ENCODE peak calls at places on chromosomes 6 and 20, in eight cellular contexts. T is cardiac muscle cell; D is AG04450; P is CD8-positive, alpha-beta memory T cell; E is RWPE2; J is ovary; W is CD4-positive, alpha-beta T cell; Z is left ventricle myocardium inferior. B is an unnamed sample.

GRCh38 chr6:24995270-24995669 is 59.5 kb upstream of the RIPOR2 start:
- DNase-seq in P (no peak), W (no peak), D (no peak), T (no peak), J (no peak), Z (no peak), E (no peak), B (no peak)

GRCh38 chr6:136446579-136447182 is 103.5 kb downstream of the MAP7 start:
- DNase-seq in E (no peak), P (no peak), J (no peak), D (peak; percentile 37), W (no peak), T (peak; percentile 27), Z (no peak), B (no peak)

GRCh38 chr20:25315418-25316210 is 67.7 kb downstream of the PYGB start:
- DNase-seq in P (no peak), D (no peak), W (no peak), Z (no peak), T (no peak), J (no peak), E (no peak), B (no peak)

GRCh38 chr20:25310921-25311728 is 63.2 kb downstream of the PYGB start:
- DNase-seq in E (peak; percentile 27), T (peak; percentile 53), D (peak; percentile 58), W (no peak), P (no peak), J (peak; percentile 17), Z (no peak), B (no peak)

GRCh38 chr6:139520321-139520768 is 145.9 kb upstream of the CITED2 start:
- DNase-seq in E (no peak), W (no peak), T (peak; percentile 46), J (no peak), D (no peak), Z (no peak), P (no peak), B (no peak)

GRCh38 chr6:155381856-155382690 is 67.8 kb upstream of the TFB1M start:
- DNase-seq in W (no peak), D (peak; percentile 88), E (no peak), T (peak; percentile 56), J (no peak), Z (no peak), P (no peak), B (no peak)

GRCh38 chr6:80610821-80611220 is 504.4 kb downstream of the BCKDHB start:
- DNase-seq in T (peak; percentile 10), P (no peak), W (no peak), J (no peak), E (no peak), Z (no peak), D (no peak), B (no peak)

GRCh38 chr20:32582659-32583580 is 2.2 kb downstream of the NOL4L start:
- DNase-seq in J (peak; percentile 58), D (no peak), Z (peak; percentile 25), T (peak; percentile 49), P (no peak), E (no peak), W (no peak), B (peak; percentile 11)

GRCh38 chr20:48626226-48626937 is 201.4 kb downstream of the PREX1 start:
- DNase-seq in Z (no peak), T (peak; percentile 25), W (no peak), P (no peak), J (peak; percentile 47), D (no peak), E (peak; percentile 76), B (no peak)

GRCh38 chr6:85459224-85459901 is 9.5 kb downstream of the NT5E start:
- DNase-seq in P (no peak), T (peak; percentile 83), W (no peak), E (no peak), Z (no peak), J (no peak), D (peak; percentile 45), B (no peak)

GRCh38 chr6:21064716-21065340 is 528.7 kb upstream of the SOX4 start:
- DNase-seq in Z (no peak), D (no peak), T (peak; percentile 72), W (no peak), J (no peak), E (no peak), P (no peak), B (no peak)

GRCh38 chr6:33702345-33702977 is 9.0 kb downstream of the UQCC2 start:
- DNase-seq in E (no peak), T (peak; percentile 69), J (no peak), W (no peak), Z (no peak), P (no peak), D (peak; percentile 29), B (no peak)

GRCh38 chr6:141492885-141493284 is 639.8 kb upstream of the GJE1 start:
- DNase-seq in T (no peak), J (no peak), W (no peak), D (no peak), P (no peak), E (no peak), Z (no peak), B (no peak)

GRCh38 chr6:33772902-33773472 is 15.9 kb downstream of the LEMD2 start:
- DNase-seq in P (no peak), J (no peak), T (no peak), Z (no peak), D (no peak), E (no peak), W (no peak), B (no peak)

GRCh38 chr6:105573138-105573537 is 170.3 kb upstream of the PREP start:
- DNase-seq in E (no peak), J (no peak), P (no peak), T (no peak), D (no peak), Z (no peak), W (no peak), B (no peak)

GRCh38 chr20:57959589-57959988 is 249.8 kb upstream of the PMEPA1 start:
- DNase-seq in P (no peak), E (no peak), J (no peak), T (no peak), Z (no peak), W (no peak), D (no peak), B (no peak)

GRCh38 chr6:165663283-165663735 is 268 bp upstream of the PDE10A start:
- DNase-seq in J (peak; percentile 63), Z (peak; percentile 75), W (no peak), T (peak; percentile 82), D (no peak), E (no peak), P (no peak), B (peak; percentile 73)
- H3K27ac ChIP-seq in J (peak overlapping the region; percentile 46), Z (peak overlapping the region; percentile 97), W (no peak overlapping the region), T (no peak overlapping the region), D (no peak overlapping the region), E (no peak overlapping the region), P (no peak overlapping the region), B (peak overlapping the region; percentile 93)

GRCh38 chr6:138219901-138220300 is 1.6 kb upstream of the PBOV1 start:
- DNase-seq in E (no peak), T (no peak), W (no peak), P (no peak), Z (no peak), J (no peak), D (no peak), B (no peak)

GRCh38 chr6:138218449-138218848 is at the start of gene PBOV1:
- DNase-seq in J (no peak), T (no peak), D (no peak), E (no peak), P (no peak), W (no peak), Z (no peak), B (no peak)

GRCh38 chr6:138222901-138223546 is 4.7 kb upstream of the PBOV1 start:
- DNase-seq in W (no peak), J (no peak), E (no peak), P (no peak), D (no peak), Z (no peak), T (peak; percentile 23), B (no peak)

GRCh38 chr6:138215071-138215470 is 3.2 kb downstream of the PBOV1 start:
- DNase-seq in W (no peak), Z (no peak), D (no peak), J (no peak), P (no peak), E (no peak), T (no peak), B (no peak)

DNA sequence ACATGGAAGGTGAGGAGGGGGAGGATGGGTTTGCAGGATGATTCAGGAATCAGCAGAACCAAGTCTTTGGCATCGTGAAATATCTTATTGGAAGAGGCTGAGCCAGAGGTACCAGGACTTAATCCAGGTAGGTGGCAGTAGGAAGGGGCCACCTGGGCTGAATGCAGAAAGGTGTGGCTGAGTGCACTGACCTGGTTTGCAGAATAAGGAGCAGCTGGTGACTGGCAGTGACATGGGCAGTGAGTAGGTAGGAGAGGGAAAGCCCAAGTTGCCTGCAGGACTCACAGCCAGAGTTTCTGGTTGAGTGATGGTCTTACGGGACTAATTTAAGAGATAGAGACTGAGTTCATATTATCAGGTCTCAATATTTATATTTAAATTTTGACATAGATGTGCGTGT is 1.1 kb upstream of the PBOV1 start:
- DNase-seq in E (no peak), T (no peak), Z (no peak), W (no peak), J (no peak), P (no peak), D (no peak), B (no peak)
- H3K27ac ChIP-seq in E (no peak overlapping the region), T (no peak overlapping the region), Z (no peak overlapping the region), W (no peak overlapping the region), J (no peak overlapping the region), P (no peak overlapping the region), D (no peak overlapping the region), B (no peak overlapping the region)

GRCh38 chr6:131545317-131545716 is 27.7 kb upstream of the ARG1 start:
- DNase-seq in T (no peak), J (no peak), D (no peak), E (no peak), P (no peak), W (no peak), Z (no peak), B (no peak)

GRCh38 chr6:131552572-131552971 is 20.5 kb upstream of the ARG1 start:
- DNase-seq in J (no peak), T (no peak), E (no peak), D (no peak), Z (no peak), W (no peak), P (no peak), B (no peak)

GRCh38 chr6:131548441-131548840 is 24.6 kb upstream of the ARG1 start:
- DNase-seq in T (no peak), E (no peak), J (no peak), D (no peak), P (no peak), Z (no peak), W (no peak), B (no peak)

GRCh38 chr6:131547524-131547923 is 25.5 kb upstream of the ARG1 start:
- DNase-seq in P (no peak), D (no peak), W (no peak), Z (no peak), E (no peak), T (no peak), J (no peak), B (no peak)
- H3K27ac ChIP-seq in P (no peak overlapping the region), D (no peak overlapping the region), W (no peak overlapping the region), Z (no peak overlapping the region), E (no peak overlapping the region), T (no peak overlapping the region), J (no peak overlapping the region), B (no peak overlapping the region)

DNA sequence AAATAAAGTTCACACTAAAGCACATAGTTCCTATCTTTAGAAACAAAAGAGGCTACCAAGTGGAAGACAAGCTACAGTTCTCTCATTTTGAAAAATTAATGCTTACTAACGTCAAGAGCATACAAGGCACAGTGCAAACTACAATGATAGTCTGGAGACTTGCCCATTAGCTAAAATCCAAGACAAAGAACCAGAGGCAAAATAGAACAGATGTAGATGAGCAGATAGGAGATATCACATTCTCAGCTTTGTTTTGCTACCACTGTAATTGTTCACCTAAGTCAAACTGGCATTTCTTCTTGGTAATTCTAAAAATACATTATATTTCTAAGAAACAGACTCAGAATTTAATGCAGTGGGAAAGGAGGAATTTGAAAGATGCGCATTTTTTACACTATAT is 5.2 kb downstream of the TMEM30A start:
- DNase-seq in E (no peak), D (no peak), P (no peak), T (no peak), J (no peak), Z (no peak), W (no peak), B (no peak)
- H3K27ac ChIP-seq in E (peak overlapping the region; percentile 5), D (no peak overlapping the region), P (no peak overlapping the region), T (no peak overlapping the region), J (no peak overlapping the region), Z (no peak overlapping the region), W (no peak overlapping the region), B (no peak overlapping the region)